ENCODE peak calls at places on chromosomes 2 and 18, in seven cellular contexts. One of them, this sample, is unnamed.

GRCh38 chr2:42906557-42907380 is 114.4 kb upstream of the HAAO start:
- DNase-seq in A549: no peak
- DNase-seq in sigmoid colon: peak
- DNase-seq in GM12878: no peak
- DNase-seq in suprapubic skin: peak
- DNase-seq in ovary: peak
- DNase-seq in K562: peak
- DNase-seq in this sample: no peak

GRCh38 chr2:224971214-224971613 is 71.1 kb downstream of the DOCK10 start:
- DNase-seq in GM12878: no peak
- DNase-seq in A549: no peak
- DNase-seq in suprapubic skin: no peak
- DNase-seq in sigmoid colon: no peak
- DNase-seq in ovary: no peak
- DNase-seq in K562: no peak
- DNase-seq in this sample: peak

GRCh38 chr18:70456376-70456775 is 167.5 kb downstream of the SOCS6 start:
- DNase-seq in K562: no peak
- DNase-seq in A549: no peak
- DNase-seq in GM12878: no peak
- DNase-seq in sigmoid colon: no peak
- DNase-seq in suprapubic skin: no peak
- DNase-seq in ovary: no peak
- DNase-seq in this sample: no peak

GRCh38 chr2:67600946-67601345 is 203.8 kb downstream of the ETAA1 start:
- DNase-seq in A549: no peak
- DNase-seq in suprapubic skin: no peak
- DNase-seq in ovary: no peak
- DNase-seq in GM12878: no peak
- DNase-seq in sigmoid colon: no peak
- DNase-seq in K562: no peak
- DNase-seq in this sample: no peak

GRCh38 chr2:225122582-225123486 is 80.6 kb upstream of the DOCK10 start:
- DNase-seq in K562: peak
- DNase-seq in sigmoid colon: no peak
- DNase-seq in GM12878: no peak
- DNase-seq in suprapubic skin: no peak
- DNase-seq in A549: peak
- DNase-seq in ovary: no peak
- DNase-seq in this sample: no peak

GRCh38 chr2:237878321-237879057 is 19.1 kb downstream of the RAMP1 start:
- DNase-seq in sigmoid colon: peak
- DNase-seq in A549: no peak
- DNase-seq in GM12878: no peak
- DNase-seq in K562: no peak
- DNase-seq in ovary: no peak
- DNase-seq in suprapubic skin: no peak
- DNase-seq in this sample: no peak

GRCh38 chr2:232315049-232315922 is 63.3 kb upstream of the ALPP start:
- DNase-seq in GM12878: peak
- DNase-seq in K562: no peak
- DNase-seq in sigmoid colon: peak
- DNase-seq in suprapubic skin: peak
- DNase-seq in A549: no peak
- DNase-seq in ovary: no peak
- DNase-seq in this sample: no peak

GRCh38 chr2:138689705-138690104 is 90.5 kb downstream of the NXPH2 start:
- DNase-seq in GM12878: no peak
- DNase-seq in A549: no peak
- DNase-seq in sigmoid colon: no peak
- DNase-seq in K562: no peak
- DNase-seq in suprapubic skin: no peak
- DNase-seq in ovary: no peak
- DNase-seq in this sample: no peak

GRCh38 chr2:112686348-112687217 is 34.2 kb upstream of the NT5DC4 start:
- DNase-seq in suprapubic skin: no peak
- DNase-seq in ovary: no peak
- DNase-seq in K562: peak
- DNase-seq in GM12878: no peak
- DNase-seq in A549: no peak
- DNase-seq in sigmoid colon: no peak
- DNase-seq in this sample: no peak

GRCh38 chr2:36672199-36672598 is 24.3 kb upstream of the VIT start:
- DNase-seq in suprapubic skin: no peak
- DNase-seq in sigmoid colon: no peak
- DNase-seq in GM12878: no peak
- DNase-seq in ovary: no peak
- DNase-seq in A549: peak
- DNase-seq in K562: peak
- DNase-seq in this sample: no peak

GRCh38 chr18:2920027-2920426 is 73.2 kb downstream of the EMILIN2 start:
- DNase-seq in sigmoid colon: no peak
- DNase-seq in suprapubic skin: no peak
- DNase-seq in A549: no peak
- DNase-seq in K562: no peak
- DNase-seq in ovary: no peak
- DNase-seq in GM12878: no peak
- DNase-seq in this sample: peak

GRCh38 chr18:2918761-2919550 is 72.2 kb downstream of the EMILIN2 start:
- DNase-seq in sigmoid colon: no peak
- DNase-seq in GM12878: no peak
- DNase-seq in A549: no peak
- DNase-seq in suprapubic skin: no peak
- DNase-seq in ovary: no peak
- DNase-seq in K562: no peak
- DNase-seq in this sample: no peak

GRCh38 chr18:2919600-2919999 is 72.8 kb downstream of the EMILIN2 start:
- DNase-seq in GM12878: no peak
- DNase-seq in A549: no peak
- DNase-seq in suprapubic skin: no peak
- DNase-seq in ovary: no peak
- DNase-seq in K562: no peak
- DNase-seq in sigmoid colon: no peak
- DNase-seq in this sample: peak

GRCh38 chr18:2921778-2922177 is 75.0 kb downstream of the EMILIN2 start:
- DNase-seq in ovary: no peak
- DNase-seq in suprapubic skin: no peak
- DNase-seq in A549: no peak
- DNase-seq in sigmoid colon: no peak
- DNase-seq in K562: no peak
- DNase-seq in GM12878: no peak
- DNase-seq in this sample: peak

DNA sequence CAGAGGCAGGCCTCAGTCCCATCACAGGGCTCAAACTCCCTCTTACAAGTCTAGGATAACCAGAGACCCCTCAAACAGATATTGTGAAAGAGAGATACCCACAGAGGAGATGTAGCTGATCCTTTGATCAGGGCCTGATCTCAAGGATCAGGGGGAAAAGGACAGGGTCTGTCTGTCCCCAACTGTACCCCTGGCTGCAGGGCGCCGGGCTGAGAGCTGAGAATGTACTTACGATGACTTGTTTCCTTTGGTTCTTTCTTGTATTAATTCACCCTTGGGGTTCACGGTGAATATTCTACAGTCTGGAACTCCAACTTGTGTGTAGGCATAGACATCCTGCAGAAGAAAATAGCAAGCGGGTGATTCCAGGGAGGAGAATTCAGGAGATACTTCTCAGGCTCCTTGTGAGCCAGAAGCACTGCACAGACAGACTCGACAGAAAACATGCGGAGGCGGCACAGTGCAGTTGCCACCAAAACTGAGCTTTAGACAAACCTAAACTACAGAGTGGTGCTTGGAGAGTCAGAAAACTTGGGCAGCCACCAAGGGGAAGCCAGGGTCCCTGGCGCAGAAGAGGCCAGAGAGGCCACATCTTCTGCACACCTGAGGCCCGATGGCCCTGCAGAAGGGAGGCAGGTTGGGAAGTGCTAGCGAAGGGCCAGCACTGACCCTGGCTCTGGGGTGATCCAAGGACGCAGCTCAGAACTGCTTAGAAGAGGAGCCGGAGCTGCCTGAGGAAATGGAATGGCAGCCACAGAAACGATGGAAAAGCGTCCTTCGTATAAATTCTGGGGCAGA is 73.9 kb downstream of the EMILIN2 start:
- DNase-seq in GM12878: no peak
- DNase-seq in A549: no peak
- DNase-seq in sigmoid colon: no peak
- DNase-seq in ovary: no peak
- DNase-seq in suprapubic skin: no peak
- DNase-seq in K562: no peak
- DNase-seq in this sample: no peak
- H3K27ac ChIP-seq in GM12878: no peak
- H3K27ac ChIP-seq in A549: no peak
- H3K27ac ChIP-seq in sigmoid colon: no peak
- H3K27ac ChIP-seq in ovary: no peak
- H3K27ac ChIP-seq in suprapubic skin: no peak
- H3K27ac ChIP-seq in K562: no peak
- H3K27ac ChIP-seq in this sample: no peak

GRCh38 chr2:9631976-9632700 is 1.3 kb upstream of the YWHAQ start:
- DNase-seq in ovary: peak
- DNase-seq in K562: no peak
- DNase-seq in sigmoid colon: no peak
- DNase-seq in GM12878: no peak
- DNase-seq in suprapubic skin: no peak
- DNase-seq in A549: no peak
- DNase-seq in this sample: no peak

GRCh38 chr2:9629222-9630000 is 1.4 kb downstream of the YWHAQ start:
- DNase-seq in K562: peak
- DNase-seq in GM12878: no peak
- DNase-seq in A549: peak
- DNase-seq in sigmoid colon: no peak
- DNase-seq in suprapubic skin: no peak
- DNase-seq in ovary: no peak
- DNase-seq in this sample: no peak

GRCh38 chr2:9631484-9631819 is 655 bp upstream of the YWHAQ start:
- DNase-seq in sigmoid colon: no peak
- DNase-seq in A549: no peak
- DNase-seq in suprapubic skin: no peak
- DNase-seq in K562: no peak
- DNase-seq in ovary: no peak
- DNase-seq in GM12878: no peak
- DNase-seq in this sample: no peak

GRCh38 chr2:9630750-9631483 is at the start of gene YWHAQ:
- DNase-seq in suprapubic skin: peak
- DNase-seq in ovary: peak
- DNase-seq in K562: peak
- DNase-seq in GM12878: peak
- DNase-seq in sigmoid colon: peak
- DNase-seq in A549: peak
- DNase-seq in this sample: peak

GRCh38 chr2:9630001-9630749 is 622 bp downstream of the YWHAQ start:
- DNase-seq in sigmoid colon: peak
- DNase-seq in GM12878: no peak
- DNase-seq in A549: peak
- DNase-seq in ovary: peak
- DNase-seq in K562: peak
- DNase-seq in suprapubic skin: peak
- DNase-seq in this sample: peak
- TF ChIP-seq POLR2A in sigmoid colon: no peak
- TF ChIP-seq POLR2A in GM12878: peak
- TF ChIP-seq POLR2A in A549: no peak
- TF ChIP-seq POLR2A in ovary: no peak
- TF ChIP-seq POLR2A in K562: no peak
- TF ChIP-seq POLR2A in suprapubic skin: peak
- TF ChIP-seq POLR2A in this sample: no peak

GRCh38 chr2:45274190-45274926 is 265.1 kb upstream of the SIX2 start:
- DNase-seq in A549: no peak
- DNase-seq in suprapubic skin: no peak
- DNase-seq in GM12878: no peak
- DNase-seq in ovary: no peak
- DNase-seq in sigmoid colon: peak
- DNase-seq in K562: no peak
- DNase-seq in this sample: no peak

GRCh38 chr2:45275806-45276205 is 266.6 kb upstream of the SIX2 start:
- DNase-seq in sigmoid colon: no peak
- DNase-seq in K562: no peak
- DNase-seq in suprapubic skin: no peak
- DNase-seq in GM12878: no peak
- DNase-seq in ovary: no peak
- DNase-seq in A549: no peak
- DNase-seq in this sample: no peak

GRCh38 chr2:45275235-45275805 is 266.1 kb upstream of the SIX2 start:
- DNase-seq in sigmoid colon: peak
- DNase-seq in A549: peak
- DNase-seq in ovary: no peak
- DNase-seq in suprapubic skin: no peak
- DNase-seq in K562: no peak
- DNase-seq in GM12878: no peak
- DNase-seq in this sample: no peak

GRCh38 chr2:45272549-45273245 is 263.4 kb upstream of the SIX2 start:
- DNase-seq in K562: no peak
- DNase-seq in sigmoid colon: no peak
- DNase-seq in suprapubic skin: no peak
- DNase-seq in A549: no peak
- DNase-seq in ovary: no peak
- DNase-seq in GM12878: no peak
- DNase-seq in this sample: no peak

DNA sequence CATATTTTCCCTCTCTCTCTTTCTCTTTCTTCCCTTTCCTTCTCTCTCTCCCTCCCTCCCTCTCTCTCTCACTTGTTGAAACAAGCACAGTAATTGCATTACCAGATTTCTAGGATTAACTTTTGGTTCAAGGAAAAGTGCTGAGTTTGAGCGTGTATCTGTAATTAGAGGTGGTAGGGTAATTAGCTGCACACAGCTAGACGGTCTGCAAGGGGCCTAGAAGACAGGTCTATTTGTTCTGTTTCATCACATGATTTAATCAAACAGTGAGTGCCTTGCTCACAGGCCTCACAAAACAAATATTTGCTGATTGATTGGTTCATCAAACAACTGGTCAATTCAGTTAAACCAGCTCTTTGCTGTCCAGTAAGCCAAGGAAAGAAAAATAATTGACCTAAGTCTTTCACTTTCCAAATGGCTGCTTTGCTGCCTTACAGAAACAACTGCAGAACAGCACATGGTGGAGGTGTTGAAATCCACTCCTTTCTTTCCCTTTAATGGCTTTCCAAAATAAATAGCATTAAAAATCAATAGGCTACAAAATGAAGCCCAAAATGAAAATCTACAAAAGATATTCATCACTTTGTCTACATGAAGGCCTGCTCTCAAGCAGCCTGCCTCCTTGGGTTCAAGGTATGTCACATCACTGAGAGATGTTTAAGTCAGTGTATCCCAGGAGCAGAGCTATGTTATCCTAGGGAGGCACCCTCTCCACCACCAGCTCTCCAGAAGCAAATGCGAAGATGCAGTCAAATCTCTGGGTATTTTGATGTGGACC is 264.3 kb upstream of the SIX2 start:
- DNase-seq in GM12878: no peak
- DNase-seq in K562: no peak
- DNase-seq in suprapubic skin: no peak
- DNase-seq in A549: no peak
- DNase-seq in ovary: no peak
- DNase-seq in sigmoid colon: no peak
- DNase-seq in this sample: no peak
- TF ChIP-seq EP300 in GM12878: no peak
- TF ChIP-seq EP300 in K562: no peak
- TF ChIP-seq EP300 in suprapubic skin: no peak
- TF ChIP-seq EP300 in A549: no peak
- TF ChIP-seq EP300 in ovary: no peak
- TF ChIP-seq EP300 in sigmoid colon: no peak
- TF ChIP-seq EP300 in this sample: no peak

GRCh38 chr18:3500016-3500415 is 50.0 kb downstream of the TGIF1 start:
- DNase-seq in sigmoid colon: no peak
- DNase-seq in ovary: no peak
- DNase-seq in GM12878: no peak
- DNase-seq in K562: no peak
- DNase-seq in suprapubic skin: no peak
- DNase-seq in A549: no peak
- DNase-seq in this sample: no peak
- H3K27ac ChIP-seq in sigmoid colon: no peak
- H3K27ac ChIP-seq in ovary: no peak
- H3K27ac ChIP-seq in GM12878: no peak
- H3K27ac ChIP-seq in K562: no peak
- H3K27ac ChIP-seq in suprapubic skin: no peak
- H3K27ac ChIP-seq in A549: no peak
- H3K27ac ChIP-seq in this sample: no peak

This sample was measured in upper lobe of left lung.